ENCODE peak calls at places on chromosomes 4 and X, in four cellular contexts. E is upper lobe of right lung; O is stimulated activated naive CD8-positive, alpha-beta T cell treated with anti-CD3 and anti-CD28 coated beads, Interleukin-15, amount 100 ng/mL, for 72 hours; T is aorta. C is an unnamed sample.

GRCh38 chrX:32871636-32872035 is 339.7 kb downstream of the DMD start:
- ATAC-seq in E (no peak), O (no peak), T (no peak), C (no peak)

GRCh38 chrX:13891367-13892146 is 74.7 kb upstream of the GPM6B start:
- ATAC-seq in E (peak), O (no peak), T (no peak), C (no peak)

GRCh38 chr4:161822174-161822573 is 341.6 kb downstream of the FSTL5 start:
- ATAC-seq in E (peak), O (no peak), T (no peak), C (no peak)

GRCh38 chr4:6278801-6279197 is 9.1 kb downstream of the WFS1 start:
- ATAC-seq in E (peak), O (peak), T (peak), C (peak)

GRCh38 chr4:149690726-149691125 is 124.9 kb downstream of the IQCM start:
- ATAC-seq in E (no peak), O (no peak), T (no peak), C (no peak)

GRCh38 chr4:40723728-40724127 is 26.0 kb upstream of the NSUN7 start:
- ATAC-seq in E (peak), O (no peak), T (no peak), C (no peak)

GRCh38 chr4:7788193-7788592 is 151.5 kb downstream of the AFAP1 start:
- ATAC-seq in E (no peak), O (no peak), T (no peak), C (no peak)

GRCh38 chr4:105461221-105462041 is 12.4 kb downstream of the PPA2 start:
- ATAC-seq in E (peak), O (no peak), T (no peak), C (no peak)

GRCh38 chrX:27953161-27953560 is 28.1 kb downstream of the DCAF8L1 start:
- ATAC-seq in E (no peak), O (no peak), T (no peak), C (no peak)

C was measured in activated CD4-positive, CD25-positive, alpha-beta regulatory T cell treated with anti-CD3 and anti-CD28 coated beads, Interleukin-2, amount 50 U/mL, for 24 hours.